ENCODE peak calls at places on chromosomes 7 and 10, in four cellular contexts. G, R, N and S are unnamed samples.
A peak's percentile ranks its signal among the peaks of the same experiment; 100 is the strongest.

GRCh38 chr10:114634607-114634974 is 23.5 kb downstream of the ABLIM1 start:
- DNase-seq in N (peak; percentile 77), G (no peak), R (peak; percentile 80), S (peak; percentile 24)

GRCh38 chr7:134605978-134606923 is 40.4 kb upstream of the BPGM start:
- DNase-seq in N (peak; percentile 64), G (peak; percentile 81), R (peak; percentile 72), S (peak; percentile 64)

GRCh38 chr7:157669768-157670345 is 333.1 kb downstream of the DNAJB6 start:
- DNase-seq in R (no peak), N (no peak), G (peak; percentile 35), S (no peak)

GRCh38 chr10:112202561-112203241 is 19.1 kb upstream of the GPAM start:
- DNase-seq in G (no peak), N (no peak), R (no peak), S (no peak)

GRCh38 chr7:71264005-71264404 is 132.1 kb downstream of the GALNT17 start:
- DNase-seq in R (no peak), G (no peak), N (no peak), S (no peak)

GRCh38 chr10:112429654-112430230 is 17.0 kb downstream of the ZDHHC6 start:
- DNase-seq in R (no peak), G (no peak), N (no peak), S (no peak)

GRCh38 chr10:113073549-113074189 is 123.6 kb downstream of the TCF7L2 start:
- DNase-seq in G (no peak), N (peak; percentile 87), R (no peak), S (no peak)

GRCh38 chr10:14839305-14839695 is 1.2 kb downstream of the HSPA14 start:
- DNase-seq in G (peak; percentile 26), N (no peak), R (no peak), S (no peak)

GRCh38 chr10:43852141-43852540 is 203.5 kb upstream of the ZNF32 start:
- DNase-seq in N (no peak), G (peak; percentile 9), R (no peak), S (no peak)

GRCh38 chr7:112420236-112420945 is 29.9 kb upstream of the IFRD1 start:
- DNase-seq in R (no peak), N (no peak), G (no peak), S (peak; percentile 68)

GRCh38 chr7:139340808-139341057 is 404 bp upstream of the FMC1 start:
- DNase-seq in R (no peak), G (no peak), N (peak; percentile 82), S (no peak)

DNA sequence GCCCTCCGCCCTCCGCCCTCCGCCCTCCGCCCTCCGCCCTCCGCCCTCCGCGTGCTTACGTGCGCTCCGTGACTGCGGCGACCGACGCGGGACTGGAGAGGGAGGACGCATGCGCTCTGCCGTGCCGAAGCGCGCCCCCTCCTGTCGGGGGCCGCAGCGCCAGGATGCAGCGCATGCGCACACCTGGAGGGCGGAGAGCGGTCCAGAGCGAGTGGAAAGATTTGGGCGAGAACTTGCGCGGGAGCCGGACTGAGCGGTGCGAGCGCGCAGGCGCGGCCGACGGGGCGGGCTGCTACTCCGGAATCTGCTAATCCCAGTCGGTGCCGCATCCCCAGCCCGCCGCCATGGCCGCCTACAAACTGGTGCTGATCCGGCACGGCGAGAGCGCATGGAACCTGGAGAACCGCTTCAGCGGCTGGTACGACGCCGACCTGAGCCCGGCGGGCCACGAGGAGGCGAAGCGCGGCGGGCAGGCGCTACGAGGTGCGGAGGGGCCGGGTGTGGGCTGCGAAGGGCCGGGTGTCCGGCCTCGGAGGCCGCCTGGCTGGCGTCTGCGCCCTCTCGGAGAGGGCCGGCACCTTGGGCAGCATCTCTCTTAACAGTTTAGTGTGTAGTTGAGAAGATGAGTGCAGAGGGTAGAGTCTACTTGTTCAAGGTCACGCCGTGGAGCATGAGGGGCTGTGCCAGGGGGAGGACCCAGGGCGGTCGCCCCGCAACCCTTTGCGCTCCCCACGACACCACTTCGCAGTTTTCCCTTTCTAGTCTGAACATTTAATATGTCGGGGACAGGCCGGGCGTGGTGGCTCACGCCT is at the start of gene PGAM1:
- DNase-seq in R (peak; percentile 96), G (peak; percentile 98), N (peak; percentile 94), S (peak; percentile 93)
- TF ChIP-seq POLR2A in R (peak; percentile 92), G (peak; percentile 77), N (peak; percentile 74), S (peak; percentile 94)

DNA sequence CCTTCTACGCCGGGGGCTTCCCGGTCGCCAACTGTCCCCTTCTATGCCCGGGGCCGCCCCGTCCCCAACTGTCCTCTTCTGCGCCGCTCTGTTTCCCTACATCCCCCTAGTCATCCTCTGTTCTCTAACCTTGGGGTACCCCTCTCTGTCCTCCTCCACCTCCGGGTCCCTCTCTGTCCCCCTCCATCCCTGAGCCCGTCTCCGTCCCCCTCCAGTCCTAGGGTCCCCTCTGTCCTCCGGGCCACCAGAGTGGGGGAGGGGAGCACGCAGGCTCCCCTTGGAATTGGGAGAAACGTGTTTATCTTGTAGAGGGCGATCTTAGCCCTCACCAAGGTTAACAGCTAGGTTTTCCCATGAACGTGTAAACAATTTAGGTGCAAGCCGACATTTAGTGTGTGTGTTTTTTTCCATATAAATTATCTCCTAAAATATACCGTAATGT is 861 bp upstream of the KLF6 start:
- DNase-seq in R (peak; percentile 58), G (no peak), N (peak; percentile 57), S (no peak)
- H3K4me3 ChIP-seq in R (peak overlapping the region; percentile 2), G (peak overlapping the region; percentile 54), N (peak overlapping the region; percentile 63), S (peak overlapping the region; percentile 95)

GRCh38 chr10:95276367-95277200 is 14.2 kb downstream of the PDLIM1 start:
- DNase-seq in R (no peak), G (no peak), N (no peak), S (no peak)

GRCh38 chr10:95277201-95277570 is 13.6 kb downstream of the PDLIM1 start:
- DNase-seq in G (no peak), N (no peak), R (no peak), S (no peak)

GRCh38 chr10:95275726-95276366 is 15.0 kb downstream of the PDLIM1 start:
- DNase-seq in N (no peak), G (no peak), R (no peak), S (peak; percentile 36)

GRCh38 chr10:95277614-95278013 is 13.2 kb downstream of the PDLIM1 start:
- DNase-seq in R (no peak), G (no peak), N (no peak), S (no peak)

GRCh38 chr10:95273393-95274312 is 17.1 kb downstream of the PDLIM1 start:
- DNase-seq in G (no peak), R (no peak), N (peak; percentile 84), S (peak; percentile 68)
- TF ChIP-seq POLR2A in G (no peak), R (no peak), N (no peak), S (no peak)

GRCh38 chr10:31760674-31761081 is 168.0 kb downstream of the ARHGAP12 start:
- DNase-seq in R (no peak), N (no peak), G (no peak), S (no peak)
- H3K4me3 ChIP-seq in R (no peak overlapping the region), N (peak overlapping the region; percentile 62), G (peak overlapping the region; percentile 44), S (peak overlapping the region; percentile 12)

DNA sequence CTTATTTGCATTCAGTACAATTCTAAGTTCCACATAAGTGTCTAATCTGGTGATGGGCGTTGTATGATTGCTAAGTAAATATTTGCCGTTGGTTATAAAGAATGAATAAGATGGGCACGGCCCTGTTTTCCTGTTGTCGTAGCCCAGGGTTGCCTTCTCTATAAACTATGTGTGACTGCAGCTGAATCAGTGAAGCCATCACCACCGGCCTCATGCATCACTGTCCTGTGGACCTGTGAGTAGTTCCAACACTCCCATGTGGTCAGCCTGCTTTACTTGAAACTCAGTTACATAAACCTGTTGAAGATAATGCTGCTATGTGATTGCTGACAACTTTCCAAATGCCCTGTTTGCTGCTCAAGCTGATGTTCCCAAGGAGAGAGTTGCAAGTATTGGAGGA is 21.6 kb upstream of the KLF6 start:
- DNase-seq in G (no peak), R (no peak), N (no peak), S (no peak)
- TF ChIP-seq POLR2A in G (no peak), R (no peak), N (no peak), S (no peak)